ENCODE peak calls at places on chromosomes 11 and 22, in ten cellular contexts. One of them, this sample, is unnamed.

GRCh38 chr22:46358766-46359165 is 23.3 kb downstream of the TRMU start:
- DNase-seq in thoracic aorta: no peak
- DNase-seq in lower lobe of right lung: peak; percentile 14
- DNase-seq in heart left ventricle: no peak
- DNase-seq in adipocyte: no peak
- DNase-seq in mucosa of descending colon: peak; percentile 12
- DNase-seq in left ventricle myocardium inferior: no peak
- DNase-seq in SK-N-SH: no peak
- DNase-seq in hepatocyte: no peak
- DNase-seq in tibial artery: no peak
- DNase-seq in this sample: no peak

GRCh38 chr22:19604711-19605268 is 80.6 kb upstream of the CLDN5 start:
- DNase-seq in heart left ventricle: no peak
- DNase-seq in left ventricle myocardium inferior: no peak
- DNase-seq in hepatocyte: no peak
- DNase-seq in lower lobe of right lung: no peak
- DNase-seq in adipocyte: no peak
- DNase-seq in thoracic aorta: no peak
- DNase-seq in SK-N-SH: no peak
- DNase-seq in tibial artery: no peak
- DNase-seq in mucosa of descending colon: no peak
- DNase-seq in this sample: no peak

GRCh38 chr11:31442086-31442485 is 67.3 kb downstream of the IMMP1L start:
- DNase-seq in adipocyte: no peak
- DNase-seq in left ventricle myocardium inferior: no peak
- DNase-seq in thoracic aorta: no peak
- DNase-seq in tibial artery: no peak
- DNase-seq in hepatocyte: no peak
- DNase-seq in mucosa of descending colon: no peak
- DNase-seq in SK-N-SH: no peak
- DNase-seq in lower lobe of right lung: no peak
- DNase-seq in heart left ventricle: no peak
- DNase-seq in this sample: no peak

GRCh38 chr11:94151903-94152677 is 23.4 kb downstream of the PANX1 start:
- DNase-seq in hepatocyte: peak; percentile 84
- DNase-seq in tibial artery: peak; percentile 35
- DNase-seq in lower lobe of right lung: no peak
- DNase-seq in left ventricle myocardium inferior: no peak
- DNase-seq in adipocyte: peak; percentile 80
- DNase-seq in heart left ventricle: peak; percentile 43
- DNase-seq in SK-N-SH: peak; percentile 35
- DNase-seq in mucosa of descending colon: no peak
- DNase-seq in thoracic aorta: peak; percentile 40
- DNase-seq in this sample: no peak

GRCh38 chr22:40791241-40791640 is 27.9 kb downstream of the SLC25A17 start:
- DNase-seq in thoracic aorta: no peak
- DNase-seq in SK-N-SH: no peak
- DNase-seq in mucosa of descending colon: no peak
- DNase-seq in hepatocyte: no peak
- DNase-seq in lower lobe of right lung: no peak
- DNase-seq in left ventricle myocardium inferior: no peak
- DNase-seq in adipocyte: no peak
- DNase-seq in tibial artery: no peak
- DNase-seq in heart left ventricle: no peak
- DNase-seq in this sample: no peak

GRCh38 chr11:33471541-33471940 is 214.4 kb downstream of the HIPK3 start:
- DNase-seq in lower lobe of right lung: no peak
- DNase-seq in thoracic aorta: no peak
- DNase-seq in adipocyte: no peak
- DNase-seq in heart left ventricle: no peak
- DNase-seq in left ventricle myocardium inferior: no peak
- DNase-seq in SK-N-SH: no peak
- DNase-seq in mucosa of descending colon: no peak
- DNase-seq in hepatocyte: no peak
- DNase-seq in tibial artery: no peak
- DNase-seq in this sample: no peak

GRCh38 chr11:75548571-75549272 is 13.3 kb upstream of the SERPINH1 start:
- DNase-seq in left ventricle myocardium inferior: no peak
- DNase-seq in lower lobe of right lung: no peak
- DNase-seq in thoracic aorta: no peak
- DNase-seq in heart left ventricle: no peak
- DNase-seq in mucosa of descending colon: no peak
- DNase-seq in SK-N-SH: no peak
- DNase-seq in adipocyte: no peak
- DNase-seq in tibial artery: no peak
- DNase-seq in hepatocyte: no peak
- DNase-seq in this sample: no peak

GRCh38 chr11:73396251-73396930 is 20.2 kb downstream of the RELT start:
- DNase-seq in thoracic aorta: no peak
- DNase-seq in lower lobe of right lung: no peak
- DNase-seq in tibial artery: no peak
- DNase-seq in hepatocyte: no peak
- DNase-seq in heart left ventricle: no peak
- DNase-seq in SK-N-SH: no peak
- DNase-seq in adipocyte: no peak
- DNase-seq in left ventricle myocardium inferior: no peak
- DNase-seq in mucosa of descending colon: peak; percentile 13
- DNase-seq in this sample: no peak

GRCh38 chr11:119759324-119759723 is 30.3 kb upstream of the NECTIN1 start:
- DNase-seq in SK-N-SH: no peak
- DNase-seq in hepatocyte: peak; percentile 43
- DNase-seq in adipocyte: peak; percentile 52
- DNase-seq in tibial artery: no peak
- DNase-seq in mucosa of descending colon: no peak
- DNase-seq in lower lobe of right lung: no peak
- DNase-seq in left ventricle myocardium inferior: no peak
- DNase-seq in thoracic aorta: no peak
- DNase-seq in heart left ventricle: no peak
- DNase-seq in this sample: no peak

GRCh38 chr11:32426819-32427615 is 8.3 kb downstream of the WT1 start:
- DNase-seq in mucosa of descending colon: no peak
- DNase-seq in adipocyte: no peak
- DNase-seq in thoracic aorta: no peak
- DNase-seq in lower lobe of right lung: no peak
- DNase-seq in tibial artery: no peak
- DNase-seq in left ventricle myocardium inferior: peak; percentile 63
- DNase-seq in SK-N-SH: peak; percentile 30
- DNase-seq in hepatocyte: no peak
- DNase-seq in heart left ventricle: peak; percentile 85
- DNase-seq in this sample: no peak

GRCh38 chr11:101862410-101863233 is 52.2 kb upstream of the CEP126 start:
- DNase-seq in lower lobe of right lung: no peak
- DNase-seq in adipocyte: peak; percentile 87
- DNase-seq in tibial artery: peak; percentile 23
- DNase-seq in SK-N-SH: peak; percentile 15
- DNase-seq in hepatocyte: peak; percentile 77
- DNase-seq in left ventricle myocardium inferior: no peak
- DNase-seq in mucosa of descending colon: no peak
- DNase-seq in thoracic aorta: no peak
- DNase-seq in heart left ventricle: no peak
- DNase-seq in this sample: no peak

DNA sequence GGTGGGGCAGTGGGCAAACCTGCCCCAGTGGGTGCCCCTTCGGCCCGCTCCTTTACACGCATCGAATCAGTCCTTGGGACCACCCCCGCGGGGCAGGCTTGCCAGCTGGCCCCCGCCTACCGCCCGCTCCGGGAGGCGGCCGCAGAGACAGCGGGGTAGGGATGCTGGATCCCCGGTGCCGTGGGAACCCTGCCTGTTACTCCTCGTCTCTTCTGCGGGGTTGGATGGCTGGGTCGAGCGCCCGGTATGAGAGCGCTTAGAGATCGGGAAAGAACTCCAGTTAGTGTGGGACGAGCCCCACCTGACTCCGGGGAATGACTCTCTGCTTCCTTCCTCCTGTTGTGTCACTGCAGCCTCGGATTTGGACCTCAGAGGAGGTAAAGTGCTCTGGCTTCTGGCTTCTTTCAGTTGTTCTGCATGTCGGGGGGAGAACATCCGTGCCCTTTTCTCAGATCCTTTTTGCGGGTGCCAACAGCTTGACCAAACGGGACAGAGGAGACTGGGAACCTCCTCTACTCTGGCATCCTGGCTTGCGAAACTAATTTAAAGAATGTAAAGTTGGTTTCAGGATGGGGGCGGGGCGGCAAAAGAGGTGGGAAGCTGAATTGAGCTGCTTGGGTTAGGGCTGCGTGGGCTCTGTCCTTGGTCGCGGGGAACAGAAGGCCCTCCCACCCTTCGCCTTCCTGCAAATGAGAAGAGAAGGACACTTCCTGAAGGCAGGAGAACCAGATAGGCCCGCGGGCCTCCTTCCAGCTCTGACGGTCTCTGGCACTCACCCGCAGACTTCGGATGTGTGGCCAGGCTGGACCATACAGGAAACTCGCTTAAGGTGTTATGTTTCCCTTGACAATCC is 915 bp downstream of the LAYN start:
- DNase-seq in hepatocyte: peak; percentile 57
- DNase-seq in left ventricle myocardium inferior: peak; percentile 46
- DNase-seq in lower lobe of right lung: peak; percentile 60
- DNase-seq in SK-N-SH: peak; percentile 59
- DNase-seq in mucosa of descending colon: peak; percentile 29
- DNase-seq in tibial artery: peak; percentile 48
- DNase-seq in heart left ventricle: peak; percentile 58
- DNase-seq in thoracic aorta: peak; percentile 21
- DNase-seq in adipocyte: peak; percentile 91
- DNase-seq in this sample: peak; percentile 10
- H3K4me3 ChIP-seq in hepatocyte: peak overlapping the region; percentile 50
- H3K4me3 ChIP-seq in left ventricle myocardium inferior: peak overlapping the region; percentile 72
- H3K4me3 ChIP-seq in lower lobe of right lung: peak overlapping the region; percentile 71
- H3K4me3 ChIP-seq in SK-N-SH: peak overlapping the region; percentile 80
- H3K4me3 ChIP-seq in mucosa of descending colon: no peak overlapping the region
- H3K4me3 ChIP-seq in tibial artery: peak overlapping the region; percentile 69
- H3K4me3 ChIP-seq in heart left ventricle: peak overlapping the region; percentile 60
- H3K4me3 ChIP-seq in thoracic aorta: peak overlapping the region; percentile 80
- H3K4me3 ChIP-seq in adipocyte: peak overlapping the region; percentile 81
- H3K4me3 ChIP-seq in this sample: no peak overlapping the region

DNA sequence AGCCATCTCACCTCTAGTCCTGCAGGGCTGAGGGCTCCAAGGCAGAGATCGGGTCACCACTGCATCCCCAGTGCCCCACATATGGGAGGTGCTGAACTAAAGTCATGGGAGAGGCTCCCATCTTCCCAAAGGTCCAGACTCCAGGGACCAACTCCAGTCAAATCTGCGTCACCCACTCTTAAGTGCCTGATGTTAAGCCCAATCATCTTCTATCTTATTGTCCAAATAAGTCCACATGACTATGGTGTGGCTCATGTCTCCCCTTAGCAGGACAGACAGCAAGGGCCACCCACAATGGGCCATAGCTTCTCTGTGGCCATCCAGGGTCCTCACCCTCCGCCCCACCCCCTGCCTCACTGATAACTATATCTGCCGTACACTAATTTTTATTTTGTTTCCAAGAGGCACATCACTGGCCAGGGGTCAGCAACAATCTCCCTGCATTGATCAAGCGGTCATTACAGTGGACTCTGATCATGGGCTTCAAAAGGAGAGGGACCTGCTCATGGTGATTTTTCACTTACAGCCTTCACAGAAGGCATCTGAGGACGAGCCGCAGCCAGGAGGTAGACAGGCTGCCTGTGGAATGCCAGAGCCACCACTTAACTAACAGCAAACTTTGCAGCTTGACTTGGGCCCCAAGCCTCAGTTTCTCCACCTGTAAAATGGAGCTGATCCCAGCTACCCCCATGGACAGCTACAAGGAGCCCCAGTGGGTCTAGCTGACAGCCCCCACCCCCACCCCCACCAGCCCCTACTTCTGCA is 23.3 kb downstream of the MYH9 start:
- DNase-seq in thoracic aorta: no peak
- DNase-seq in mucosa of descending colon: no peak
- DNase-seq in SK-N-SH: no peak
- DNase-seq in heart left ventricle: no peak
- DNase-seq in hepatocyte: no peak
- DNase-seq in adipocyte: no peak
- DNase-seq in left ventricle myocardium inferior: no peak
- DNase-seq in tibial artery: no peak
- DNase-seq in lower lobe of right lung: no peak
- DNase-seq in this sample: no peak
- H3K4me1 ChIP-seq in thoracic aorta: peaks cover 99% of the 10 kb centered on the region
- H3K4me1 ChIP-seq in mucosa of descending colon: peaks cover 94% of the 10 kb centered on the region
- H3K4me1 ChIP-seq in SK-N-SH: peaks cover 59% of the 10 kb centered on the region
- H3K4me1 ChIP-seq in heart left ventricle: peaks cover 33% of the 10 kb centered on the region
- H3K4me1 ChIP-seq in hepatocyte: peaks cover 94% of the 10 kb centered on the region
- H3K4me1 ChIP-seq in adipocyte: peaks cover 75% of the 10 kb centered on the region
- H3K4me1 ChIP-seq in left ventricle myocardium inferior: peaks cover 99% of the 10 kb centered on the region
- H3K4me1 ChIP-seq in tibial artery: peaks cover 100% of the 10 kb centered on the region
- H3K4me1 ChIP-seq in lower lobe of right lung: peaks cover 98% of the 10 kb centered on the region
- H3K4me1 ChIP-seq in this sample: peaks cover 98% of the 10 kb centered on the region

GRCh38 chr11:129375731-129376657 is at the start of gene BARX2:
- DNase-seq in heart left ventricle: no peak
- DNase-seq in left ventricle myocardium inferior: peak; percentile 16
- DNase-seq in tibial artery: no peak
- DNase-seq in thoracic aorta: no peak
- DNase-seq in adipocyte: peak; percentile 48
- DNase-seq in hepatocyte: peak; percentile 89
- DNase-seq in mucosa of descending colon: peak; percentile 88
- DNase-seq in SK-N-SH: peak; percentile 70
- DNase-seq in lower lobe of right lung: peak; percentile 77
- DNase-seq in this sample: no peak

GRCh38 chr11:129373489-129373953 is 2.1 kb upstream of the BARX2 start:
- DNase-seq in SK-N-SH: no peak
- DNase-seq in tibial artery: no peak
- DNase-seq in left ventricle myocardium inferior: no peak
- DNase-seq in heart left ventricle: no peak
- DNase-seq in hepatocyte: no peak
- DNase-seq in thoracic aorta: no peak
- DNase-seq in mucosa of descending colon: no peak
- DNase-seq in adipocyte: peak; percentile 15
- DNase-seq in lower lobe of right lung: peak; percentile 21
- DNase-seq in this sample: no peak

GRCh38 chr11:129374081-129374992 is 1.3 kb upstream of the BARX2 start:
- DNase-seq in hepatocyte: no peak
- DNase-seq in left ventricle myocardium inferior: no peak
- DNase-seq in adipocyte: no peak
- DNase-seq in mucosa of descending colon: peak; percentile 60
- DNase-seq in thoracic aorta: no peak
- DNase-seq in SK-N-SH: peak; percentile 44
- DNase-seq in lower lobe of right lung: no peak
- DNase-seq in tibial artery: no peak
- DNase-seq in heart left ventricle: no peak
- DNase-seq in this sample: no peak

GRCh38 chr11:129376658-129377341 is 1.2 kb downstream of the BARX2 start:
- DNase-seq in left ventricle myocardium inferior: no peak
- DNase-seq in adipocyte: no peak
- DNase-seq in tibial artery: no peak
- DNase-seq in heart left ventricle: no peak
- DNase-seq in hepatocyte: no peak
- DNase-seq in thoracic aorta: no peak
- DNase-seq in lower lobe of right lung: no peak
- DNase-seq in SK-N-SH: no peak
- DNase-seq in mucosa of descending colon: no peak
- DNase-seq in this sample: no peak

GRCh38 chr11:129374993-129375721 is 491 bp upstream of the BARX2 start:
- DNase-seq in lower lobe of right lung: peak; percentile 47
- DNase-seq in heart left ventricle: no peak
- DNase-seq in adipocyte: no peak
- DNase-seq in tibial artery: no peak
- DNase-seq in mucosa of descending colon: peak; percentile 87
- DNase-seq in left ventricle myocardium inferior: no peak
- DNase-seq in SK-N-SH: peak; percentile 49
- DNase-seq in hepatocyte: peak; percentile 50
- DNase-seq in thoracic aorta: no peak
- DNase-seq in this sample: no peak
- H3K4me3 ChIP-seq in lower lobe of right lung: peak overlapping the region; percentile 33
- H3K4me3 ChIP-seq in heart left ventricle: peak overlapping the region; percentile 30
- H3K4me3 ChIP-seq in adipocyte: no peak overlapping the region
- H3K4me3 ChIP-seq in tibial artery: peak overlapping the region; percentile 17
- H3K4me3 ChIP-seq in mucosa of descending colon: peak overlapping the region; percentile 24
- H3K4me3 ChIP-seq in left ventricle myocardium inferior: peak overlapping the region; percentile 56
- H3K4me3 ChIP-seq in SK-N-SH: no peak overlapping the region
- H3K4me3 ChIP-seq in hepatocyte: peak overlapping the region; percentile 11
- H3K4me3 ChIP-seq in thoracic aorta: peak overlapping the region; percentile 63
- H3K4me3 ChIP-seq in this sample: no peak overlapping the region

GRCh38 chr22:31085928-31086327 is 4.8 kb downstream of the SMTN start:
- DNase-seq in heart left ventricle: no peak
- DNase-seq in hepatocyte: no peak
- DNase-seq in left ventricle myocardium inferior: no peak
- DNase-seq in adipocyte: no peak
- DNase-seq in tibial artery: no peak
- DNase-seq in thoracic aorta: no peak
- DNase-seq in SK-N-SH: peak; percentile 16
- DNase-seq in mucosa of descending colon: peak; percentile 38
- DNase-seq in lower lobe of right lung: no peak
- DNase-seq in this sample: no peak
- H3K4me1 ChIP-seq in heart left ventricle: peaks cover 4% of the 10 kb centered on the region
- H3K4me1 ChIP-seq in hepatocyte: peaks cover 28% of the 10 kb centered on the region
- H3K4me1 ChIP-seq in left ventricle myocardium inferior: peaks cover 87% of the 10 kb centered on the region
- H3K4me1 ChIP-seq in adipocyte: peaks cover 38% of the 10 kb centered on the region
- H3K4me1 ChIP-seq in tibial artery: peaks cover 67% of the 10 kb centered on the region
- H3K4me1 ChIP-seq in thoracic aorta: peaks cover 71% of the 10 kb centered on the region
- H3K4me1 ChIP-seq in SK-N-SH: peaks cover 35% of the 10 kb centered on the region
- H3K4me1 ChIP-seq in mucosa of descending colon: peaks cover 25% of the 10 kb centered on the region
- H3K4me1 ChIP-seq in lower lobe of right lung: peaks cover 54% of the 10 kb centered on the region
- H3K4me1 ChIP-seq in this sample: peaks cover 33% of the 10 kb centered on the region